ENCODE peak calls at places on chromosomes 11 and 22, in eight cellular contexts. D is hippocampal formation; K is GM23248; S is C1 segment of cervical spinal cord; P is substantia nigra; W is NCI-H69; N is activated naive CD4-positive, alpha-beta T cell; O is AG04450. X is an unnamed sample.

GRCh38 chr11:71140206-71140919 is 112.0 kb downstream of the SHANK2 start:
- DNase-seq in D (peak), K (no peak), S (peak), P (no peak), W (no peak), N (no peak), O (no peak), X (no peak)

GRCh38 chr22:50145741-50146439 is 24.6 kb upstream of the PANX2 start:
- DNase-seq in D (no peak), K (no peak), S (no peak), P (no peak), W (no peak), N (no peak), O (no peak), X (no peak)

GRCh38 chr22:49433044-49433443 is 394.6 kb downstream of the BRD1 start:
- DNase-seq in D (no peak), K (no peak), S (no peak), P (no peak), W (no peak), N (no peak), O (no peak), X (no peak)

GRCh38 chr11:126995989-126996388 is 4.6 kb downstream of the KIRREL3 start:
- DNase-seq in D (no peak), K (no peak), S (no peak), P (no peak), W (no peak), N (no peak), O (no peak), X (no peak)

GRCh38 chr11:11081786-11082185 is 223.9 kb upstream of the ZBED5 start:
- DNase-seq in D (no peak), K (no peak), S (no peak), P (no peak), W (no peak), N (no peak), O (no peak), X (no peak)

GRCh38 chr11:26229270-26229669 is 102.7 kb upstream of the ANO3 start:
- DNase-seq in D (no peak), K (peak), S (no peak), P (no peak), W (no peak), N (no peak), O (peak), X (no peak)

GRCh38 chr11:70915158-70915795 is 337.1 kb downstream of the SHANK2 start:
- DNase-seq in D (no peak), K (peak), S (no peak), P (no peak), W (peak), N (no peak), O (no peak), X (no peak)

GRCh38 chr11:73218106-73218829 is at the start of gene P2RY2:
- DNase-seq in D (no peak), K (peak), S (no peak), P (no peak), W (peak), N (no peak), O (no peak), X (peak)

GRCh38 chr11:64482588-64482987 is 108.4 kb upstream of the SLC22A12 start:
- DNase-seq in D (no peak), K (no peak), S (no peak), P (no peak), W (no peak), N (no peak), O (no peak), X (no peak)

GRCh38 chr11:18265949-18266348 is at the start of gene SAA1:
- DNase-seq in D (no peak), K (no peak), S (no peak), P (no peak), W (no peak), N (no peak), O (no peak), X (no peak)